ENCODE peak calls at places on chromosomes 2 and 18, in five cellular contexts. A is Panc1, H is spleen, G is breast epithelium, W is K562. E is an unnamed sample.

GRCh38 chr18:251572-251971 is 16.3 kb downstream of the THOC1 start:
- DNase-seq in A (no peak), H (no peak), G (no peak), W (no peak), E (no peak)

GRCh38 chr2:63434597-63434996 is 153.7 kb downstream of the WDPCP start:
- DNase-seq in A (no peak), H (no peak), G (no peak), W (no peak), E (no peak)

GRCh38 chr2:44087714-44088092 is 81.0 kb upstream of the PPM1B start:
- DNase-seq in A (no peak), H (no peak), G (no peak), W (no peak), E (no peak)

GRCh38 chr2:120346667-120347358 is 877 bp downstream of the INHBB start:
- DNase-seq in A (no peak), H (peak; percentile 81), G (no peak), W (no peak), E (no peak)

GRCh38 chr2:49152824-49153223 is 1.5 kb downstream of the FSHR start:
- DNase-seq in A (no peak), H (no peak), G (no peak), W (no peak), E (no peak)

GRCh38 chr2:9764153-9764778 is 79.0 kb upstream of the TAF1B start:
- DNase-seq in A (no peak), H (no peak), G (peak; percentile 25), W (no peak), E (no peak)

GRCh38 chr18:31579375-31579774 is 12.3 kb upstream of the TTR start:
- DNase-seq in A (no peak), H (no peak), G (no peak), W (no peak), E (no peak)

GRCh38 chr2:151771599-151772358 is 37.5 kb upstream of the NEB start:
- DNase-seq in A (no peak), H (peak; percentile 89), G (no peak), W (no peak), E (no peak)

GRCh38 chr18:7146067-7146466 is 28.5 kb upstream of the LAMA1 start:
- DNase-seq in A (no peak), H (no peak), G (no peak), W (no peak), E (no peak)

GRCh38 chr2:164430166-164430783 is 191.0 kb downstream of the GRB14 start:
- DNase-seq in A (peak; percentile 25), H (no peak), G (no peak), W (no peak), E (no peak)

GRCh38 chr2:25204190-25204838 is 35.9 kb upstream of the POMC start:
- DNase-seq in A (no peak), H (peak; percentile 86), G (no peak), W (no peak), E (no peak)

GRCh38 chr2:215773728-215774127 is 239.6 kb downstream of the MREG start:
- DNase-seq in A (no peak), H (no peak), G (no peak), W (no peak), E (no peak)

GRCh38 chr2:20994130-20994529 is 49.7 kb downstream of the APOB start:
- DNase-seq in A (no peak), H (no peak), G (no peak), W (no peak), E (no peak)

GRCh38 chr2:28134262-28134812 is 243.8 kb downstream of the BABAM2 start:
- DNase-seq in A (no peak), H (no peak), G (no peak), W (no peak), E (peak; percentile 68)

GRCh38 chr2:58614259-58614658 is 373.1 kb upstream of the FANCL start:
- DNase-seq in A (peak; percentile 20), H (no peak), G (no peak), W (no peak), E (no peak)

GRCh38 chr2:232418466-232419244 is 12.0 kb downstream of the ALPG start:
- DNase-seq in A (no peak), H (peak; percentile 56), G (peak; percentile 50), W (peak; percentile 60), E (no peak)

GRCh38 chr2:178523596-178524134 is 43.4 kb downstream of the PLEKHA3 start:
- DNase-seq in A (no peak), H (no peak), G (no peak), W (peak; percentile 25), E (no peak)

GRCh38 chr18:62555135-62555534 is 32.3 kb downstream of the ZCCHC2 start:
- DNase-seq in A (peak; percentile 25), H (no peak), G (no peak), W (peak; percentile 21), E (no peak)
- TF ChIP-seq POLR2AphosphoS5 in A (no peak), H (no peak), G (no peak), W (no peak), E (peak; percentile 4)

GRCh38 chr18:78150590-78150989 is 829.0 kb upstream of the SALL3 start:
- DNase-seq in A (no peak), H (no peak), G (no peak), W (no peak), E (no peak)

GRCh38 chr18:78151948-78152725 is 827.5 kb upstream of the SALL3 start:
- DNase-seq in A (no peak), H (no peak), G (no peak), W (no peak), E (no peak)

GRCh38 chr18:78153362-78153761 is 826.3 kb upstream of the SALL3 start:
- DNase-seq in A (no peak), H (no peak), G (no peak), W (no peak), E (no peak)

GRCh38 chr18:78154444-78154843 is 825.2 kb upstream of the SALL3 start:
- DNase-seq in A (no peak), H (no peak), G (no peak), W (no peak), E (no peak)

DNA sequence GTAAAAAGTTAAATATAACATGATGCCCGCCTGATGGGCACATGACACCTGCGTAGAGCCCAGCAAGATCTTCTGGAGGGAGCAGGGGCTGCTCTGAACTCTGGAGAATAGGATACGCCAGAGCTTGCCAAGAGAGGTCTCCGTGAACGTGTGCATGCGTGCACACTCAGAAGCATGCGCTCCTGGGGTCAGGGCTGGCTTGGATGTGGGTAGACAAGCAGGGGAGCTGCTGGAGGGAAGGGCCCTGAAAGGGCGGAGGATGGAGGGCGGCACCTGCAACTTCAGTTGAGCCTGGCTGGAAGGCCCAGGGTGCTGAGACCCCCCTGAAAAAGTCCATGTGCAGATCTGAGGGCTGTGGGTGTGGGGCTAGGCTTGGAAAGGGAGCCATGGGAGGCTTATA is 828.4 kb upstream of the SALL3 start:
- DNase-seq in A (no peak), H (no peak), G (no peak), W (no peak), E (no peak)
- H3K4me3 ChIP-seq in A (no peak overlapping the region), H (no peak overlapping the region), G (no peak overlapping the region), W (no peak overlapping the region), E (no peak overlapping the region)

DNA sequence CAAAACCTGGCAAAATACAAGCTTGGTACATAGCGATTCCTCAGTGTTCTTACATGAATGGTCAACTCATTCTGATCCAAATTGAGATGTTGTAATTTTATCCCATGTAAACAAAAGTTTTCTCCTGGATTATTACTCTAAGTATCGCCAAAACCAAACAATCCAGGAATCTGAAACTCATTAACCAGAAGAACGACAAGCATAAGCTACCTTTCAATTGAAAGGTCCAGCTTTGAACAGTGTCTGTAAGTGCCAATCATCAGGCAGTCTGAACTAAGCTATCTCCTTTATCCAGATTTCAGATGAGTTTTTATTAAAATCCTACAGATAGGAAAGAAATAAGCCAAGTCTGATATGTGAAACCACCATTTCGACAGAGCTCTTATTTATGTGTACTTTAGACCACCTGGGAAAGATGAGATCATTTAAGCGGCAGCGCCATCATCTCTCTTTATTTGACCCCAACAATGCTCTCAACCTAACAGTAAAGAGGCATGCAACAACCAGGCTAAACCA is 2.3 kb downstream of the MEX3C start:
- DNase-seq in A (no peak), H (no peak), G (no peak), W (no peak), E (no peak)
- H3K4me1 ChIP-seq in A (peaks cover 12% of the 10 kb centered on the region), H (peaks cover 49% of the 10 kb centered on the region), G (no peaks in the 10 kb centered on the region), W (peaks cover 12% of the 10 kb centered on the region), E (peaks cover 57% of the 10 kb centered on the region)

GRCh38 chr2:142874293-142874814 is 3.1 kb upstream of the KYNU start:
- DNase-seq in A (peak; percentile 67), H (no peak), G (no peak), W (no peak), E (peak; percentile 58)
- TF ChIP-seq POLR2AphosphoS5 in A (no peak), H (no peak), G (no peak), W (no peak), E (peak; percentile 18)

GRCh38 chr2:233546774-233547173 is 19.8 kb downstream of the USP40 start:
- DNase-seq in A (no peak), H (no peak), G (no peak), W (no peak), E (peak; percentile 58)
- H3K4me3 ChIP-seq in A (no peak overlapping the region), H (no peak overlapping the region), G (no peak overlapping the region), W (no peak overlapping the region), E (no peak overlapping the region)

GRCh38 chr2:68391869-68392268 is 26.8 kb downstream of the PLEK start:
- DNase-seq in A (no peak), H (no peak), G (no peak), W (no peak), E (no peak)

GRCh38 chr2:68390114-68390513 is 25.0 kb downstream of the PLEK start:
- DNase-seq in A (no peak), H (no peak), G (no peak), W (no peak), E (no peak)

GRCh38 chr2:68388772-68389171 is 23.7 kb downstream of the PLEK start:
- DNase-seq in A (no peak), H (peak; percentile 58), G (no peak), W (no peak), E (no peak)

GRCh38 chr2:68391099-68391498 is 26.0 kb downstream of the PLEK start:
- DNase-seq in A (no peak), H (no peak), G (no peak), W (no peak), E (no peak)

DNA sequence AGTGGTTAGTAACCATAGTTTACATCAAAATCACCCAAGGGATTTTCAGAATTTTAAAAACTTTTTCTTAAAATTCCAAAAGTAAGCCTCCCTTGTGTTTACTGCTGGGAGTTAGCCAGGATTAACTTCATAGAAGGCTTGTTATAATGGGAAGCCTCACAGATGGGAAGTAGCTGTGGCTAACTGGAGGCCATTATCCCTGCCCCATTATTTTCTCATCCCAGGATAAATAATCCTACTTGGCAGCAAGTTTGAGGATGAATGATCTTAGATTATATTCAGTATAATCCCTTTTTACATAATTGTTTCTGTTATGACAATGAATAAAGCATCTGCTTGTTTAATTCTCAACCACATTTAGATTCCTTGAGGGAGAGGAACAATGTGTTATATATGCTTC is 25.5 kb downstream of the PLEK start:
- DNase-seq in A (no peak), H (no peak), G (no peak), W (no peak), E (no peak)
- H3K4me1 ChIP-seq in A (no peaks in the 10 kb centered on the region), H (peaks cover 34% of the 10 kb centered on the region), G (no peaks in the 10 kb centered on the region), W (peaks cover 5% of the 10 kb centered on the region), E (no peaks in the 10 kb centered on the region)

GRCh38 chr2:201130524-201131186 is 14.7 kb downstream of the CFLAR start:
- DNase-seq in A (no peak), H (no peak), G (no peak), W (no peak), E (no peak)
- TF ChIP-seq POLR2AphosphoS5 in A (no peak), H (peak; percentile 68), G (no peak), W (peak; percentile 53), E (peak; percentile 52)

E was measured in stomach.